ENCODE peak calls at places on chromosomes 4 and X, in five cellular contexts. H is AG09309, M is transverse colon, V is fibroblast of lung, P is bronchial epithelial cell. L is an unnamed sample.

GRCh38 chr4:165707126-165707525 is 165.9 kb upstream of the TLL1 start:
- DNase-seq in P (no peak), H (no peak), M (no peak), V (no peak), L (no peak)

GRCh38 chr4:165872443-165873297 is at the start of gene TLL1:
- DNase-seq in M (no peak), P (peak; percentile 22), V (peak; percentile 31), H (no peak), L (peak; percentile 48)

GRCh38 chr4:84497835-84498202 is 1.3 kb downstream of the NKX6-1 start:
- DNase-seq in H (no peak), V (no peak), M (no peak), P (no peak), L (no peak)

GRCh38 chr4:147078875-147079658 is 133.4 kb upstream of the TTC29 start:
- DNase-seq in M (no peak), H (no peak), V (peak; percentile 23), P (no peak), L (no peak)

GRCh38 chr4:11446156-11446811 is 17.6 kb upstream of the HS3ST1 start:
- DNase-seq in P (no peak), M (no peak), V (peak; percentile 56), H (no peak), L (no peak)

GRCh38 chr4:48341776-48342558 is 638 bp downstream of the SLAIN2 start:
- DNase-seq in V (peak; percentile 51), H (no peak), P (no peak), M (peak; percentile 58), L (peak; percentile 94)

GRCh38 chr4:68655764-68656444 is 14.5 kb downstream of the UGT2B15 start:
- DNase-seq in P (peak; percentile 15), V (no peak), H (no peak), M (no peak), L (no peak)

GRCh38 chr4:110260299-110260698 is 61.9 kb upstream of the ELOVL6 start:
- DNase-seq in H (no peak), M (no peak), P (no peak), V (no peak), L (no peak)

GRCh38 chrX:31656013-31656412 is 584.2 kb upstream of the FTHL17 start:
- DNase-seq in P (peak; percentile 18), M (no peak), V (peak; percentile 53), H (peak; percentile 16), L (no peak)

GRCh38 chr4:158861766-158862165 is 92.9 kb downstream of the FNIP2 start:
- DNase-seq in V (no peak), H (no peak), P (no peak), M (no peak), L (no peak)
- TF ChIP-seq CTCF in V (no peak), H (no peak), P (no peak), M (no peak), L (no peak)

GRCh38 chr4:145099653-145100052 is 1.5 kb downstream of the ABCE1 start:
- DNase-seq in V (peak; percentile 46), P (peak; percentile 17), M (no peak), H (no peak), L (no peak)

GRCh38 chr4:145098675-145099037 is 545 bp downstream of the ABCE1 start:
- DNase-seq in V (peak; percentile 76), M (peak; percentile 16), H (no peak), P (peak; percentile 74), L (no peak)

GRCh38 chr4:145097331-145097820 is 620 bp downstream of the ANAPC10 start:
- DNase-seq in V (no peak), M (no peak), H (no peak), P (peak; percentile 66), L (no peak)

GRCh38 chr4:145101091-145101490 is 3.0 kb downstream of the ABCE1 start:
- DNase-seq in V (no peak), M (no peak), H (no peak), P (no peak), L (no peak)

DNA sequence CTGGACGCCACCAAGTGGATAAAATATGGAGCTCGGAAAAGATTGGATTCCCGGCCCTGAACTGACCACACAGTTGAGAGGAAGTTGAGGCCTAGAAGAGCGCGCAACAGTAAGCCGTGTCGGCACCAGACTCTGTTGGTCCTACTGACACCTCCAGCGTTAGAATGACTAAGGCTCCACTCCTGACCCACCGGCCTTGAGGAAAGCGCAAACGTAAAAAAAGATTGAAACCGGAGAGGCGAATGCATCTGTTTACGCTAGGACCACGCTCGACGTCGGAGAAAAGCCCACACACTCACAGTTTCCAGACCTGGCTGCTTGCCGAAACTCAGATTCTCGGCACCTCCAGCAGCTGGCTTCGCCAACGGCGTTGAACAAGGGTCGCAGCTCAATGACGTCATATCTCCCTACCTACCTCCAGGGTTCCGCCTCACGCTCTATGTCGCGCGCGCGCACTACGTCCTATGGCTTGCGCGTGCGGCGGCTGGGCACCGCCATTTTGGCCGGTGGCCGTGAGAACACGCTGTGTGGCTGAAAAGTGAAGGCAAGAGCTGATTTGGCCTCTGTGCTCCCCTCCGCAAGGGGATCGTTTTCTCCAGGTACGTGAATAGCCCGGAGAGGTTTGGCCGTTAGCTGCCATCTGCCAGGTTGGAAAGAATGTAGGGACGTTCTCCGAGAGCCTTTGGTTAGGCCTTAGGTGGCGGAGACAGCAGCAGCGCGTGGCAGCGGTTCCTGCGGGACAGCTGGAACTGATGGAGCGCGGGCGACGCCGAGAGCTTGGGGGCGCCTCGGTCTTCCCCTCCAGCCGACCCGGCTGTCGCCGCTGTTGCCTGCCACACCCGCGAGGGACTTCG is at the start of the genes ABCE1 and ANAPC10:
- DNase-seq in H (peak; percentile 91), P (peak; percentile 93), V (peak; percentile 98), M (peak; percentile 97), L (peak; percentile 99)
- TF ChIP-seq CTCF in H (peak; percentile 41), P (peak; percentile 11), V (peak; percentile 53), M (peak; percentile 35), L (peak; percentile 80)

GRCh38 chr4:33966808-33967207 is 2277.5 kb downstream of the ARAP2 start:
- DNase-seq in H (no peak), M (no peak), P (no peak), V (no peak), L (no peak)
- TF ChIP-seq CTCF in H (no peak), M (no peak), P (no peak), V (no peak), L (peak; percentile 42)

GRCh38 chrX:12269484-12269883 is 131.2 kb downstream of the FRMPD4 start:
- DNase-seq in H (no peak), M (no peak), V (no peak), P (no peak), L (no peak)
- TF ChIP-seq CTCF in H (no peak), M (no peak), V (no peak), P (no peak), L (no peak)

DNA sequence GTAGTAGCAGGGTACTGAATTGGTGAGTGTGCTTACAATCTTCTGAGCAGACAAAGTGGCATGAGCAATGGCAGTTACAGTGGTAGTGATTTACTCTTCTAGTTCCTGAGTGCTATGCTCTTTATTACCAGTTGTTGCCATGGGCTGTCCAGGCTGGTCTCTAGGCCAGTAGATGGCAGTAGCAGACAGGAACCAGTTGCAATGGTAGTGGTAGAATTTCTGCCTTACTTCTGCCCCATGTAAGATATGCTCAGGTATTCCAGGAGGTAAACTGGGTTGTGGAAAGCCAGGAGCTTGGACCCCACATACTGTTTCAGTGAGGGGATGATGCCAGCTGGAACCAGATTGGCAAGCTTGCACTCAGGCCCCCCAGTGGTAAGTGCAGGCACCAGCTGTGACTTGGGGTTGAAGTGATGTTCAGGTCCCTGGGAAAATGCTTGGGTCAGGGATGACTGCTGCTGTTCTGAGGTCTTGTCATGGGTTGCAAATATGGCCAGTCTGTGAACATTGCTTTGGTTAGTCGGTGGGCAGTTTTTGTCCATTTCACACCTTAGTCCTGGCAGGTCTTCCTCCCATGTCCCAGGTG is 63.0 kb upstream of the ZXDB start:
- DNase-seq in M (no peak), V (no peak), H (no peak), P (peak; percentile 22), L (no peak)
- TF ChIP-seq CTCF in M (no peak), V (peak; percentile 13), H (peak; percentile 56), P (peak; percentile 45), L (peak; percentile 60)